ENCODE peak calls at places on chromosomes 11 and 22, in five cellular contexts. One of them, this sample, is unnamed.

GRCh38 chr11:91800208-91800914 is 424.3 kb upstream of the FAT3 start:
- DNase-seq in hepatocyte: no peak
- DNase-seq in naive thymus-derived CD4-positive, alpha-beta T cell: no peak
- DNase-seq in heart left ventricle: no peak
- DNase-seq in heart right ventricle: peak; percentile 19
- DNase-seq in this sample: no peak

GRCh38 chr11:102666331-102666957 is 39.1 kb downstream of the MMP27 start:
- DNase-seq in heart left ventricle: no peak
- DNase-seq in naive thymus-derived CD4-positive, alpha-beta T cell: peak; percentile 4
- DNase-seq in heart right ventricle: no peak
- DNase-seq in hepatocyte: peak; percentile 70
- DNase-seq in this sample: peak; percentile 57

GRCh38 chr11:82775736-82776346 is 42.2 kb upstream of the FAM181B start:
- DNase-seq in hepatocyte: peak; percentile 30
- DNase-seq in naive thymus-derived CD4-positive, alpha-beta T cell: no peak
- DNase-seq in heart right ventricle: no peak
- DNase-seq in heart left ventricle: no peak
- DNase-seq in this sample: peak; percentile 93

GRCh38 chr11:128716661-128717210 is 22.9 kb downstream of the FLI1 start:
- DNase-seq in naive thymus-derived CD4-positive, alpha-beta T cell: peak; percentile 65
- DNase-seq in heart left ventricle: no peak
- DNase-seq in hepatocyte: no peak
- DNase-seq in heart right ventricle: no peak
- DNase-seq in this sample: no peak

GRCh38 chr11:66882540-66882939 is 25.7 kb downstream of the LRFN4 start:
- DNase-seq in heart right ventricle: no peak
- DNase-seq in hepatocyte: no peak
- DNase-seq in heart left ventricle: no peak
- DNase-seq in naive thymus-derived CD4-positive, alpha-beta T cell: no peak
- DNase-seq in this sample: no peak

GRCh38 chr11:66881436-66881835 is 24.6 kb downstream of the LRFN4 start:
- DNase-seq in heart right ventricle: no peak
- DNase-seq in hepatocyte: no peak
- DNase-seq in naive thymus-derived CD4-positive, alpha-beta T cell: no peak
- DNase-seq in heart left ventricle: no peak
- DNase-seq in this sample: no peak

GRCh38 chr11:119897576-119897975 is 168.6 kb upstream of the NECTIN1 start:
- DNase-seq in heart right ventricle: no peak
- DNase-seq in hepatocyte: no peak
- DNase-seq in naive thymus-derived CD4-positive, alpha-beta T cell: no peak
- DNase-seq in heart left ventricle: no peak
- DNase-seq in this sample: no peak

GRCh38 chr22:28019881-28020861 is 101.1 kb upstream of the PITPNB start:
- DNase-seq in hepatocyte: peak; percentile 83
- DNase-seq in naive thymus-derived CD4-positive, alpha-beta T cell: peak; percentile 38
- DNase-seq in heart right ventricle: peak; percentile 78
- DNase-seq in heart left ventricle: peak; percentile 66
- DNase-seq in this sample: peak; percentile 94

GRCh38 chr22:38467904-38468760 is at the start of gene KDELR3:
- DNase-seq in naive thymus-derived CD4-positive, alpha-beta T cell: no peak
- DNase-seq in hepatocyte: peak; percentile 92
- DNase-seq in heart left ventricle: peak; percentile 78
- DNase-seq in heart right ventricle: peak; percentile 72
- DNase-seq in this sample: peak; percentile 74

GRCh38 chr11:7060828-7061227 is 28.0 kb upstream of the RBMXL2 start:
- DNase-seq in heart right ventricle: no peak
- DNase-seq in naive thymus-derived CD4-positive, alpha-beta T cell: no peak
- DNase-seq in hepatocyte: no peak
- DNase-seq in heart left ventricle: no peak
- DNase-seq in this sample: no peak

GRCh38 chr22:41561788-41562187 is 978 bp downstream of the CSDC2 start:
- DNase-seq in heart left ventricle: no peak
- DNase-seq in heart right ventricle: peak; percentile 71
- DNase-seq in naive thymus-derived CD4-positive, alpha-beta T cell: no peak
- DNase-seq in hepatocyte: no peak
- DNase-seq in this sample: peak; percentile 58

GRCh38 chr22:41564563-41564962 is 3.8 kb downstream of the CSDC2 start:
- DNase-seq in heart left ventricle: no peak
- DNase-seq in naive thymus-derived CD4-positive, alpha-beta T cell: no peak
- DNase-seq in heart right ventricle: no peak
- DNase-seq in hepatocyte: no peak
- DNase-seq in this sample: no peak

GRCh38 chr22:41561335-41561734 is 525 bp downstream of the CSDC2 start:
- DNase-seq in naive thymus-derived CD4-positive, alpha-beta T cell: no peak
- DNase-seq in hepatocyte: peak; percentile 27
- DNase-seq in heart left ventricle: no peak
- DNase-seq in heart right ventricle: no peak
- DNase-seq in this sample: peak; percentile 82

GRCh38 chr22:41563051-41563711 is 2.4 kb downstream of the CSDC2 start:
- DNase-seq in heart left ventricle: no peak
- DNase-seq in hepatocyte: peak; percentile 55
- DNase-seq in heart right ventricle: no peak
- DNase-seq in naive thymus-derived CD4-positive, alpha-beta T cell: no peak
- DNase-seq in this sample: peak; percentile 76

GRCh38 chr22:41562461-41562860 is 1.7 kb downstream of the CSDC2 start:
- DNase-seq in heart right ventricle: no peak
- DNase-seq in hepatocyte: no peak
- DNase-seq in heart left ventricle: no peak
- DNase-seq in naive thymus-derived CD4-positive, alpha-beta T cell: no peak
- DNase-seq in this sample: peak; percentile 57
- H3K4me1 ChIP-seq in heart right ventricle: peaks cover 26% of the 10 kb centered on the region
- H3K4me1 ChIP-seq in hepatocyte: peaks cover 48% of the 10 kb centered on the region
- H3K4me1 ChIP-seq in heart left ventricle: peaks cover 25% of the 10 kb centered on the region
- H3K4me1 ChIP-seq in naive thymus-derived CD4-positive, alpha-beta T cell: no peaks in the 10 kb centered on the region
- H3K4me1 ChIP-seq in this sample: peaks cover 3% of the 10 kb centered on the region

GRCh38 chr22:45877036-45877380 is 100.0 kb downstream of the WNT7B start:
- DNase-seq in naive thymus-derived CD4-positive, alpha-beta T cell: no peak
- DNase-seq in heart right ventricle: no peak
- DNase-seq in heart left ventricle: no peak
- DNase-seq in hepatocyte: no peak
- DNase-seq in this sample: no peak

GRCh38 chr22:45877651-45878050 is 99.3 kb downstream of the WNT7B start:
- DNase-seq in heart left ventricle: no peak
- DNase-seq in heart right ventricle: no peak
- DNase-seq in naive thymus-derived CD4-positive, alpha-beta T cell: no peak
- DNase-seq in hepatocyte: no peak
- DNase-seq in this sample: peak; percentile 41

GRCh38 chr22:45879552-45879949 is 97.4 kb downstream of the WNT7B start:
- DNase-seq in heart right ventricle: peak; percentile 64
- DNase-seq in heart left ventricle: peak; percentile 44
- DNase-seq in hepatocyte: no peak
- DNase-seq in naive thymus-derived CD4-positive, alpha-beta T cell: no peak
- DNase-seq in this sample: peak; percentile 16

GRCh38 chr22:45878901-45879551 is 97.9 kb downstream of the WNT7B start:
- DNase-seq in hepatocyte: no peak
- DNase-seq in heart left ventricle: no peak
- DNase-seq in naive thymus-derived CD4-positive, alpha-beta T cell: no peak
- DNase-seq in heart right ventricle: no peak
- DNase-seq in this sample: peak; percentile 62

DNA sequence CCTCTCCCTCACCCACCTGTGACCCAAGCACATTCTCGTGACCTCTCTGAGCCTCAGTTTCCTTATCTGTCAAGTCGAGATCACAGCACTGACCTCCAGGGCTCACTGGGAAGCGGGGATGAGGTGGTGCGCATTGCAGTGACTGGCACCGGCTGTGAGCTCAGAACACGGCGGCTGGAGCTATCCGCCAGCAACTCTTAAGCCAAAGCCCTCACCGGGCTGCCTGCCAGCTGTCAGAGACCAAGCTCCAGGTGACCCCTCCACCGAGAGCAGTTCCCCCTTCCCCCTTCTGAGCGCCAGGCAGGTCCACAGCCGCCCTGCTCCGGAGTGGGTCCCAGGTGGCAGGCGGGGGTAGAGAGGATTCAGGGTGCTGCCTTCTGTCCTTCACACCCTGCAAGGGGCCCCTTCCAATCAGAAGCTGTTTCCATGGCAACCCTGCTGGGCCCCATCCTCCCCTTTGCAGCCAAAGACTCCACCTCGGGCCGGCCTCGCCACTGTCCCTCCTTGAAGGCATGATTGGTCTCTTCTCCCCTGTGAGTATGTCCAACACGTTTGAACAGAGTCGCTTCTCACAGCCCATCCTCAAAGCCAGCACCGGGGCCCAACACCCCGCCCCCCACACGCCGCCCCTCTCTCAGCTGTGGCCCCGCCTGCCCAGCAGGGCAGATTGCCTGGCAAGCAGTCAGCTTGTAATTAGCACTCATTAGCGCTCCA is 98.8 kb downstream of the WNT7B start:
- DNase-seq in naive thymus-derived CD4-positive, alpha-beta T cell: no peak
- DNase-seq in heart left ventricle: no peak
- DNase-seq in hepatocyte: no peak
- DNase-seq in heart right ventricle: peak; percentile 40
- DNase-seq in this sample: peak; percentile 79
- H3K27me3 ChIP-seq in naive thymus-derived CD4-positive, alpha-beta T cell: no peaks in the 10 kb centered on the region
- H3K27me3 ChIP-seq in heart left ventricle: peaks cover 5% of the 10 kb centered on the region
- H3K27me3 ChIP-seq in hepatocyte: peaks cover 15% of the 10 kb centered on the region
- H3K27me3 ChIP-seq in heart right ventricle: peaks cover 5% of the 10 kb centered on the region
- H3K27me3 ChIP-seq in this sample: peaks cover 28% of the 10 kb centered on the region

DNA sequence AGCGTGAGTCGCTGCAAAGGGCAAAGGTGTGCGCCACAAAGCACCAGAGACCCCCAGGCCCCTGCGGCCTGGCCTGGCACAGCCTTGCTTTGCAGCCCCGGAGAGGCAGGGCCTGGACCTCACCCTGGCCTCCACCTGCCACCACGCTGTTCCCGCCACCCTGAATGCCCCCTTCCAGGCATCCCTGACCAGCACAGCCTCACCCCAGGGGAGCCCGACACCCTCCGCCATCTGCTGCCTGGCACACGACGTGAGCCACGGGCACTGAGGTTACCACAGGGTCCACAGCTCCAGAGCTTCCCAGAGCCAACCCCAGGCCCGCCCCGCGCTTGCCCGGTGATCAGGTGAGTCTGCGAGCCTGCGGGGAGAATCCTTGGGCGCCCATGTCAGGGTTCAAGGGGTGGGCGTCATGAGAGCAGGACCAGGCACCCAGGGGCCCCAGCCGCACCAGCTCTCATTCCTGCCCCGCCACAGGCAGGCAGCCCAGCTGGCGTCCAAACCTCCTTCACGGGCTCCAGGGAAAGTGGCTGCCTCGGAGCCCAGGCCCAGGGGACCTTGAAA is 171.3 kb downstream of the BRD1 start:
- DNase-seq in heart left ventricle: no peak
- DNase-seq in hepatocyte: no peak
- DNase-seq in naive thymus-derived CD4-positive, alpha-beta T cell: no peak
- DNase-seq in heart right ventricle: no peak
- DNase-seq in this sample: no peak
- H3K4me3 ChIP-seq in heart left ventricle: peak overlapping the region; percentile 61
- H3K4me3 ChIP-seq in hepatocyte: no peak overlapping the region
- H3K4me3 ChIP-seq in naive thymus-derived CD4-positive, alpha-beta T cell: peak overlapping the region; percentile 87
- H3K4me3 ChIP-seq in heart right ventricle: peak overlapping the region; percentile 72
- H3K4me3 ChIP-seq in this sample: no peak overlapping the region

GRCh38 chr22:41919357-41920224 is 4.7 kb upstream of the SHISA8 start:
- DNase-seq in naive thymus-derived CD4-positive, alpha-beta T cell: no peak
- DNase-seq in hepatocyte: peak; percentile 66
- DNase-seq in heart left ventricle: peak; percentile 68
- DNase-seq in heart right ventricle: peak; percentile 74
- DNase-seq in this sample: peak; percentile 96
- H3K4me1 ChIP-seq in naive thymus-derived CD4-positive, alpha-beta T cell: peaks cover 14% of the 10 kb centered on the region
- H3K4me1 ChIP-seq in hepatocyte: peaks cover 3% of the 10 kb centered on the region
- H3K4me1 ChIP-seq in heart left ventricle: peaks cover 5% of the 10 kb centered on the region
- H3K4me1 ChIP-seq in heart right ventricle: peaks cover 19% of the 10 kb centered on the region
- H3K4me1 ChIP-seq in this sample: no peaks in the 10 kb centered on the region

This sample was measured in endodermal cell.